ENCODE peak calls at places on chromosomes 2 and 18, in ten cellular contexts. N is dorsolateral prefrontal cortex, T is pancreas, B is NB4, L is GM13976, D is nephron progenitor cell, C is psoas muscle, F is cardiac muscle cell, P is mucosa of descending colon, K is astrocyte. Z is an unnamed sample.

GRCh38 chr2:79887747-79888374 is 375.0 kb downstream of the CTNNA2 start:
- DNase-seq in N (peak; percentile 30), T (no peak), B (peak; percentile 69), L (peak; percentile 41), D (peak; percentile 50), C (no peak), F (peak; percentile 68), P (peak; percentile 63), K (peak; percentile 33), Z (no peak)

GRCh38 chr2:201234167-201235139 is 25.9 kb upstream of the CASP8 start:
- DNase-seq in N (no peak), T (no peak), B (peak; percentile 37), L (no peak), D (no peak), C (no peak), F (no peak), P (peak; percentile 24), K (peak; percentile 23), Z (no peak)

GRCh38 chr18:74197705-74198341 is 49.5 kb downstream of the TIMM21 start:
- DNase-seq in N (no peak), T (peak; percentile 80), B (no peak), L (peak; percentile 20), D (no peak), C (no peak), F (no peak), P (peak; percentile 71), K (no peak), Z (no peak)

GRCh38 chr18:9135081-9135911 is 1.3 kb upstream of the ANKRD12 start:
- DNase-seq in N (no peak), T (no peak), B (no peak), L (no peak), D (no peak), C (no peak), F (no peak), P (no peak), K (no peak), Z (no peak)

GRCh38 chr18:58231930-58232329 is 187.9 kb downstream of the NEDD4L start:
- DNase-seq in N (no peak), T (no peak), B (peak; percentile 12), L (no peak), D (no peak), C (no peak), F (no peak), P (peak; percentile 68), K (no peak), Z (no peak)

GRCh38 chr18:4789506-4789905 is 334.4 kb upstream of the DLGAP1 start:
- DNase-seq in N (no peak), T (no peak), B (no peak), L (no peak), D (no peak), C (no peak), F (no peak), P (no peak), K (no peak), Z (no peak)

GRCh38 chr2:23454501-23455120 is 69.6 kb downstream of the KLHL29 start:
- DNase-seq in N (peak; percentile 36), T (no peak), B (peak; percentile 59), L (no peak), D (no peak), C (no peak), F (no peak), P (no peak), K (no peak), Z (no peak)

GRCh38 chr18:41974661-41975286 is 19.7 kb downstream of the PIK3C3 start:
- DNase-seq in N (no peak), T (no peak), B (no peak), L (no peak), D (no peak), C (no peak), F (peak; percentile 28), P (no peak), K (peak; percentile 32), Z (no peak)

GRCh38 chr18:24322594-24323136 is 75.0 kb downstream of the OSBPL1A start:
- DNase-seq in N (no peak), T (no peak), B (no peak), L (no peak), D (no peak), C (no peak), F (no peak), P (no peak), K (peak; percentile 50), Z (no peak)

GRCh38 chr2:224973112-224974016 is 68.9 kb downstream of the DOCK10 start:
- DNase-seq in N (no peak), T (no peak), B (no peak), L (no peak), D (no peak), C (no peak), F (no peak), P (peak; percentile 79), K (no peak), Z (no peak)

GRCh38 chr2:177909962-177910361 is 162.6 kb downstream of the PDE11A start:
- DNase-seq in N (no peak), T (no peak), B (peak; percentile 11), L (no peak), D (no peak), C (no peak), F (no peak), P (no peak), K (no peak), Z (no peak)

GRCh38 chr2:8073928-8074327 is 607.9 kb upstream of the ID2 start:
- DNase-seq in N (no peak), T (no peak), B (no peak), L (no peak), D (no peak), C (no peak), F (no peak), P (no peak), K (no peak), Z (no peak)

GRCh38 chr2:71360434-71360975 is 28.9 kb downstream of the ZNF638 start:
- DNase-seq in N (no peak), T (no peak), B (no peak), L (no peak), D (no peak), C (no peak), F (no peak), P (no peak), K (no peak), Z (no peak)

GRCh38 chr2:216996279-216996845 is 136.5 kb upstream of the TNP1 start:
- DNase-seq in N (no peak), T (no peak), B (no peak), L (no peak), D (no peak), C (no peak), F (no peak), P (no peak), K (no peak), Z (no peak)

GRCh38 chr2:72112981-72113846 is 34.4 kb downstream of the CYP26B1 start:
- DNase-seq in N (no peak), T (no peak), B (no peak), L (no peak), D (no peak), C (no peak), F (no peak), P (no peak), K (no peak), Z (no peak)

DNA sequence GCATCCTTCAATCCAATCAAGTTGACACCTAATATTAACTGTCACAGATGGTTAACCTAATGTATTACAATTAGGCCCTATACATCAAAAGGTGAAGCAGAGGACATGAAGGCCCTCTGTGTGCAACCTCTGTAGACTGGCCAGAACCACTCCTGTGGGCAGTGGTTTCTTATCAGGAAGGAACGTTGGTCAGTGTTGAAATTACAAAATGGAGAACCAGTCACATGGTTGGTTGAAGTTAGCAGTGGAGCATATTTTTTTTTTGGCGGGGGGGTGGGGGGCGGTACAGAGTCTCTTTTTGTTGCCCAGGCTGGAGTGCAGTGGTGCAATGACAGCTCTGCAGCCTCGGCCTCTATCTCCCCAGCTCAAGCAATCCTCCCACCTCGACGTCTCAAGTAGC is 19.8 kb downstream of the RNU2-63P start:
- DNase-seq in N (no peak), T (no peak), B (peak; percentile 59), L (no peak), D (no peak), C (no peak), F (no peak), P (no peak), K (no peak), Z (no peak)
- TF ChIP-seq CTCF in N (no peak), T (no peak), B (no peak), L (no peak), D (no peak), C (no peak), F (no peak), P (no peak), K (no peak), Z (no peak)

DNA sequence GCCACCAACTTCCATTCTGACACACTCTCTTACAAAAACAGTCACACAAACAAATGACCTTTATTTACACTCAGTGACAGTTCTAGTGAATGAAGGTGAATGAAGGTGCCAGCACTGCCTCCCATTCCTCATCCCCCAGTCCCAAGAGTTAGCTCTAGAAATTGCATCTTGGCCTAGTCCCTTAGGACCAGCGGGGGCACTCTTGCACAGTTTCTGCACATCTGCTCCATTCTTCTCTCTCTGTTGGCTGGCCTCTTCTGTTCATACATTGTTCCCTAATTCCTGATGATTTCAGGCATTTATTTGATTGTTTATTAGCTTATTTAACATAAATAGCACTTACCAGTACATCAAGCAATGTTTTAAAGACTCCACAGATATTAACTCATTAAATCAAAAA is 30.9 kb downstream of the GAREM1 start:
- DNase-seq in N (no peak), T (no peak), B (peak; percentile 9), L (no peak), D (no peak), C (no peak), F (no peak), P (no peak), K (no peak), Z (no peak)
- TF ChIP-seq CTCF in N (peak; percentile 51), T (no peak), B (peak; percentile 44), L (no peak), D (no peak), C (no peak), F (peak; percentile 34), P (no peak), K (peak; percentile 7), Z (no peak)

DNA sequence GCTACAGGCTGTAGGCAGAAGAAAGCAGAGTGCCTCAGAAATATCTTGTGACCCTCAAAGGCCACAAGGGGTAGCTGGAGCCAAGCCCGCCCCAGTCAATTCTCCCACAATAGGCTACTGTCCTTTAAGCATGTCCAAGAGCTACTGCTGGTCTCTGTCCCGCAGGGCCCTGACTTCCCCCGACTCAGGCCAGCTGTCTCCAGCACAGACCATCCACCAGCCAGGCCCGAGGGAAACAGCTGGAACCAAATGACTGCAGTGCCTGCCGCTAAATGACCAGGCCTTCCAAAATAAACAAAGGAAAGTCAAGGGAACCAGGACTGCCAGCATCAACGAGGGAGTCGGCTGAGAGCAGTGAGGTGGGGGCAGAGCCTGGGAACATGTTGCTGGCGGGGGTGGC is 36.7 kb downstream of the MCFD2 start:
- DNase-seq in N (no peak), T (no peak), B (no peak), L (no peak), D (peak; percentile 30), C (no peak), F (no peak), P (no peak), K (peak; percentile 61), Z (no peak)
- TF ChIP-seq CTCF in N (peak; percentile 19), T (no peak), B (no peak), L (no peak), D (no peak), C (no peak), F (no peak), P (no peak), K (no peak), Z (no peak)

GRCh38 chr2:54084600-54084999 is 30.8 kb upstream of the ACYP2 start:
- DNase-seq in N (no peak), T (no peak), B (no peak), L (no peak), D (no peak), C (no peak), F (peak; percentile 7), P (no peak), K (no peak), Z (no peak)
- TF ChIP-seq CTCF in N (peak; percentile 59), T (no peak), B (no peak), L (peak; percentile 20), D (no peak), C (peak; percentile 29), F (peak; percentile 37), P (no peak), K (peak; percentile 18), Z (no peak)

Z was measured in activated B cell treated with CpG ODN at 0.5 μM for 24 hours.